ENCODE peak calls at places on chromosomes 11 and 22, in six cellular contexts. G is astrocyte of the cerebellum; X is PC-3; R is HT1080; B is posterior vena cava; O is stimulated activated CD4-positive, alpha-beta T cell treated with anti-CD3 and anti-CD28 coated beads, TNF-alpha, amount 100 ng/mL, for 48 hours. V is an unnamed sample.

GRCh38 chr22:43829904-43830851 is 18.1 kb upstream of the EFCAB6 start:
- DNase-seq in O (no peak), B (peak; percentile 89), G (peak; percentile 40), R (no peak), X (no peak), V (peak; percentile 43)

GRCh38 chr22:48199667-48200066 is 1437.2 kb downstream of the TBC1D22A start:
- DNase-seq in G (no peak), B (no peak), R (no peak), X (no peak), O (no peak), V (no peak)

GRCh38 chr22:47550524-47551437 is 788.3 kb downstream of the TBC1D22A start:
- DNase-seq in G (no peak), X (no peak), B (peak; percentile 70), R (no peak), O (no peak), V (no peak)

GRCh38 chr11:17229481-17230152 is 21.8 kb upstream of the PIK3C2A start:
- DNase-seq in R (no peak), B (no peak), G (no peak), X (no peak), O (no peak), V (peak; percentile 25)

GRCh38 chr22:49006207-49007012 is 821.3 kb downstream of the BRD1 start:
- DNase-seq in G (no peak), X (no peak), O (no peak), R (no peak), B (peak; percentile 66), V (no peak)

GRCh38 chr22:44683237-44683636 is 18.8 kb upstream of the PRR5 start:
- DNase-seq in R (no peak), X (no peak), G (no peak), O (peak; percentile 28), B (no peak), V (no peak)

GRCh38 chr22:35601743-35602633 is 15.1 kb downstream of the MB start:
- DNase-seq in G (no peak), O (no peak), X (peak; percentile 88), R (peak; percentile 66), B (no peak), V (peak; percentile 97)

GRCh38 chr11:45252134-45252856 is 33.8 kb downstream of the SYT13 start:
- DNase-seq in X (peak; percentile 60), O (no peak), B (no peak), G (no peak), R (peak; percentile 59), V (peak; percentile 75)

GRCh38 chr11:116446542-116446941 is 326.2 kb downstream of the BUD13 start:
- DNase-seq in X (no peak), G (no peak), B (no peak), R (no peak), O (no peak), V (no peak)

GRCh38 chr22:49081261-49081666 is 746.4 kb downstream of the BRD1 start:
- DNase-seq in R (no peak), B (peak; percentile 80), O (no peak), G (no peak), X (no peak), V (no peak)

GRCh38 chr11:2207773-2208621 is 36.4 kb upstream of the TH start:
- DNase-seq in G (no peak), X (no peak), O (no peak), B (peak; percentile 70), R (no peak), V (peak; percentile 11)

GRCh38 chr22:28939932-28940331 is 56.6 kb downstream of the ZNRF3 start:
- DNase-seq in X (no peak), G (no peak), B (no peak), R (no peak), O (no peak), V (no peak)

GRCh38 chr22:46045459-46046298 is 68.7 kb upstream of the WNT7B start:
- DNase-seq in G (no peak), B (peak; percentile 68), R (no peak), O (no peak), X (no peak), V (no peak)

GRCh38 chr11:72081184-72081644 is 564 bp downstream of the LRRC51 start:
- DNase-seq in O (no peak), G (no peak), B (no peak), R (no peak), X (no peak), V (no peak)

GRCh38 chr22:33873186-33873585 is 47.1 kb downstream of the LARGE1 start:
- DNase-seq in R (no peak), O (no peak), G (no peak), B (no peak), X (no peak), V (no peak)

GRCh38 chr11:64016512-64016911 is 19.2 kb upstream of the FLRT1 start:
- DNase-seq in X (no peak), R (no peak), O (no peak), G (no peak), B (no peak), V (no peak)

GRCh38 chr11:77087723-77088225 is 14.9 kb upstream of the OMP start:
- DNase-seq in O (no peak), R (no peak), X (no peak), G (no peak), B (peak; percentile 60), V (no peak)

GRCh38 chr22:29727248-29727551 is 7.4 kb downstream of the CABP7 start:
- DNase-seq in X (no peak), G (no peak), B (no peak), R (no peak), O (no peak), V (peak; percentile 23)

GRCh38 chr11:12287374-12288211 is 89.8 kb upstream of the PARVA start:
- DNase-seq in G (peak; percentile 96), O (no peak), R (peak; percentile 97), B (peak; percentile 94), X (peak; percentile 90), V (peak; percentile 97)

V was measured in kidney tubule cell.